ENCODE peak calls at places on chromosomes 4 and X, in ten cellular contexts. W is right lobe of liver, J is thyroid gland, X is A549, N is stomach, L is GM12878, I is IMR-90, F is upper lobe of left lung, B is HCT116, R is esophagus squamous epithelium. K is an unnamed sample.

GRCh38 chr4:150543042-150543441 is 38.9 kb upstream of the MAB21L2 start:
- DNase-seq in W (no peak), J (no peak), X (no peak), N (no peak), L (no peak), I (no peak), F (no peak), B (no peak), R (no peak), K (no peak)

GRCh38 chrX:107483976-107484726 is 34.7 kb downstream of the FRMPD3 start:
- DNase-seq in W (no peak), J (peak), X (no peak), N (no peak), L (no peak), I (no peak), F (peak), B (no peak), R (no peak), K (no peak)

GRCh38 chrX:20481632-20482031 is 214.9 kb upstream of the RPS6KA3 start:
- DNase-seq in W (no peak), J (no peak), X (no peak), N (no peak), L (no peak), I (no peak), F (no peak), B (no peak), R (no peak), K (no peak)

GRCh38 chrX:23742174-23742692 is 843 bp downstream of the ACOT9 start:
- DNase-seq in W (no peak), J (peak), X (peak), N (peak), L (no peak), I (peak), F (no peak), B (no peak), R (no peak), K (peak)

GRCh38 chr4:16077786-16078185 is 6.0 kb downstream of the PROM1 start:
- DNase-seq in W (no peak), J (no peak), X (no peak), N (no peak), L (no peak), I (no peak), F (no peak), B (no peak), R (no peak), K (peak)

GRCh38 chr4:74038161-74039064 is at the start of gene CXCL3:
- DNase-seq in W (peak), J (peak), X (peak), N (peak), L (no peak), I (peak), F (peak), B (no peak), R (no peak), K (peak)

GRCh38 chr4:186702940-186703339 is 20.7 kb downstream of the FAT1 start:
- DNase-seq in W (no peak), J (no peak), X (no peak), N (no peak), L (no peak), I (no peak), F (no peak), B (no peak), R (no peak), K (no peak)

GRCh38 chr4:88447339-88447738 is 9.6 kb upstream of the HERC5 start:
- DNase-seq in W (no peak), J (no peak), X (no peak), N (no peak), L (no peak), I (no peak), F (no peak), B (no peak), R (no peak), K (no peak)

GRCh38 chr4:16253127-16253960 is 27.1 kb upstream of the TAPT1 start:
- DNase-seq in W (no peak), J (no peak), X (peak), N (no peak), L (no peak), I (peak), F (no peak), B (no peak), R (no peak), K (no peak)

GRCh38 chrX:92213781-92214180 is 434.6 kb downstream of the PCDH11X start:
- DNase-seq in W (no peak), J (no peak), X (no peak), N (no peak), L (no peak), I (peak), F (no peak), B (no peak), R (no peak), K (no peak)

GRCh38 chrX:29662101-29662500 is 553.3 kb upstream of the MAGEB2 start:
- DNase-seq in W (no peak), J (no peak), X (peak), N (no peak), L (no peak), I (peak), F (no peak), B (no peak), R (no peak), K (no peak)

GRCh38 chr4:6768539-6768905 is 14.0 kb upstream of the KIAA0232 start:
- DNase-seq in W (no peak), J (no peak), X (no peak), N (no peak), L (no peak), I (peak), F (no peak), B (no peak), R (no peak), K (no peak)

DNA sequence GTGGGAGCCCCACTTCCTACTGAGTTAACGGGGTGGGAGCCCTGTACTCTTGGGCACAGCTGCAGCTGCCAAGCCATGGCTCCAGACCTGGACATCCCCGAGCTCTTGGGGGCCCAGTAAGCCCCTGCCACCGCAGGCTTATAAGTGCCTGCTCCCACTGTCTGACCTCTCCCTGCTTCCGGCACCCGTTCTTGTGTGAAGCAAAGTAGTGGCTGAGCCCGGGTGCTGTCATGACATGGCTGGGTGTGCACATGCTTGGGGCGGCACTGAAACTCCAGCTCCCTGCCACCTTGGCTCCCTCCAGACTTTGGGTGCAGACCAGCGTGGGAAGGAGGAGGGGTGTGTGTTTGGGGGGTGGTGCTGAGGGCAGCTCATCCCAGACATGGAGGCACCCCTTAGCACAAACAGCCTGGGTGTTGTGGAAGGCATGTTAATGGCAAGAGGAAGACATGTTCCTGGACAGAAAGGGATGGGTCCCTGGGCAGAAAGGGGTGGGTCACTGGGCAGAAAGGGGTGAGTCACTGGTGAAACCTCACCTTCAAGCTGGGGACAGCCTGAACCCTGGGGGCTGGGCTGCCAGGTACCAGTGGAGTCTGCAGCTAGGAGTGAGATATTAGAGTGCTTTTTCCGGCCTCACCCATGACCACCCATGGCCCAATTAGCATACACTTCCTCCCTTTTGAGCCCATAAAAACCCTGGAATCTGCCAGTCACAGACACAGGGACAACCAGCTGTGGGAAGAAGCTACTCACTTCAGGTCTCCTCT is 1981.4 kb upstream of the IGFBP7 start:
- DNase-seq in W (peak), J (no peak), X (no peak), N (no peak), L (no peak), I (no peak), F (peak), B (no peak), R (no peak), K (no peak)
- TF ChIP-seq CTCF in W (no peak), J (no peak), X (no peak), N (no peak), L (no peak), I (no peak), F (no peak), B (no peak), R (no peak), K (no peak)

GRCh38 chr4:982814-983213 is 4.0 kb upstream of the IDUA start:
- DNase-seq in W (no peak), J (no peak), X (no peak), N (no peak), L (no peak), I (no peak), F (peak), B (no peak), R (no peak), K (no peak)

GRCh38 chr4:986949-987688 is at the start of gene IDUA:
- DNase-seq in W (peak), J (peak), X (peak), N (peak), L (no peak), I (peak), F (peak), B (peak), R (peak), K (peak)

GRCh38 chr4:984336-985054 is 2.3 kb upstream of the IDUA start:
- DNase-seq in W (no peak), J (no peak), X (no peak), N (no peak), L (no peak), I (no peak), F (no peak), B (no peak), R (no peak), K (no peak)

GRCh38 chr4:986428-986948 is 356 bp upstream of the IDUA start:
- DNase-seq in W (no peak), J (no peak), X (no peak), N (no peak), L (no peak), I (no peak), F (no peak), B (no peak), R (no peak), K (no peak)

DNA sequence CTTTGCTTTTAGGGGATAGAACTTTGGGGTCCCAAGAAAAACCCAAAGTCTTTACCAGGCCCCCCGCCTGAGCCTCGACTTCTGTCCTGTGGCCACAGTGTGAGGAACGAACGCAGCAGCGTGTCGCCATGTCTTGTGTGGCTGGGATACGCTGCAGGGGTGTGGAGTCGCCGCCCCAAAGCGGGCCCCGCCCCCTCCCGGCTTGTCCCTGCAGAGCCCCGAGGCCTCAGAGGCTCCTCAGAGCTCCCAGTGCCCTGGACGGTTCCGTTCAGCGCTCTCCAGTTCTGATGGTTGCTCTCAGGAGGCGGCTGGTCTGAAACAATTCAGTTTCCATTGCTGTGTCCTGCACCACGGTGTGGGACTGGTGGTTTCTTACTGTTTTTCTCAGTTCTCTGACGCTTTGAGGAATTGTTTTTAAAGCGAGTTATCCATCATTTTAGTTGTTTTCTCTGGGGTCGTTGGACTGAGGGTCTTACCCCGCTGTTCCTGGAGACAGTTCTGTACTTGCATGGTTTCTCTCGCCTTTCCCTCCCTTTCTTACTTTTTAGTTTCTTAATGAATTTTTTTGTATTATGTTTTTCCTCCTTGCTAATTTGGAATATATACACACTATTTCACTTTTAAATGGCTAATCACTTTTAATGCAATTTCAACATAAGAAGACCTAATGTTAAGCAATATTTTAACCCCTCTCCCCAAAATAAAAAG is 1.6 kb upstream of the IDUA start:
- DNase-seq in W (peak), J (peak), X (peak), N (peak), L (no peak), I (no peak), F (peak), B (no peak), R (no peak), K (peak)
- TF ChIP-seq POLR2A in W (peak), J (peak), X (no peak), N (no peak), L (no peak), I (no peak), F (peak), B (peak), R (no peak), K (no peak)

GRCh38 chrX:12955882-12956703 is 18.8 kb upstream of the TMSB4X start:
- DNase-seq in W (peak), J (no peak), X (no peak), N (peak), L (peak), I (peak), F (peak), B (peak), R (peak), K (peak)
- H3K4me3 ChIP-seq in W (no peak), J (no peak), X (no peak), N (no peak), L (peak), I (no peak), F (no peak), B (no peak), R (peak), K (no peak)

DNA sequence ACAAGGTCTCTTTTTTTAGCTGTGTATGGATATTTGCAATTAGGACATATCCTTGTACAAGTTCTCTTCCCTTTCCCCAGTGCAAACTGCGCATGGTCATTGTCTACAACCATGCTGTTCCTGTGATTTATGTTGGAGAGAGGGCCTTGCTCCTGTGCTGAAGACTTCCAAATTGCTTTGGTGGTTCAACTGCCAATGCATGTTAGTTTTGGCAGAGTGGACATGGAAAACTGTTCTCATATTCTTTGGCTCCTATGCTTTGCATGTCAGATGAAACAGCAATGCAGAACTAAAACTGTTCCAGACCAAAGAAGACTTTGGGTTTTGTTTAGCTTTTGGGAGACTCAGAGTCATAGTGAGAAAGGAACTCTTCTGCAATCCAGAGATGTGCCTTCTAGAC is 148.8 kb upstream of the EDNRA start:
- DNase-seq in W (no peak), J (no peak), X (no peak), N (no peak), L (no peak), I (no peak), F (no peak), B (no peak), R (no peak), K (no peak)
- TF ChIP-seq CTCF in W (no peak), J (no peak), X (no peak), N (no peak), L (no peak), I (no peak), F (no peak), B (no peak), R (no peak), K (no peak)